ENCODE peak calls at places on chromosomes 5 and 9, in six cellular contexts. N is astrocyte, Y is HFF-Myc, R is M059J, J is NCI-H748 treated with DMSO at 0.1 percent for 48 hours, D is endothelial cell. L is an unnamed sample.

GRCh38 chr5:10400411-10400810 is 41.3 kb upstream of the ROPN1L start:
- DNase-seq in Y (no peak), N (no peak), D (no peak), R (no peak), J (no peak), L (no peak)

GRCh38 chr9:38392235-38393127 is at the start of gene ALDH1B1:
- DNase-seq in D (peak; percentile 89), N (peak; percentile 73), J (peak; percentile 83), Y (peak; percentile 40), R (peak; percentile 90), L (peak; percentile 89)

GRCh38 chr5:177369050-177369912 is 11.6 kb downstream of the RGS14 start:
- DNase-seq in R (peak; percentile 47), J (no peak), Y (no peak), N (no peak), D (peak; percentile 57), L (no peak)

GRCh38 chr5:14902826-14903560 is 31.4 kb upstream of the ANKH start:
- DNase-seq in D (peak; percentile 35), R (no peak), N (no peak), Y (no peak), J (no peak), L (no peak)

GRCh38 chr5:157563373-157564148 is 12.0 kb downstream of the ADAM19 start:
- DNase-seq in Y (no peak), N (peak; percentile 98), J (no peak), R (peak; percentile 94), D (no peak), L (no peak)

GRCh38 chr5:161314033-161314432 is 232.5 kb downstream of the GABRB2 start:
- DNase-seq in N (no peak), Y (no peak), R (no peak), J (no peak), D (no peak), L (no peak)

GRCh38 chr5:176447538-176447981 is 625 bp upstream of the FAF2 start:
- DNase-seq in R (no peak), D (no peak), N (no peak), Y (no peak), J (peak; percentile 52), L (peak; percentile 8)

GRCh38 chr9:115004535-115004934 is 74.1 kb upstream of the TNFSF8 start:
- DNase-seq in J (no peak), Y (no peak), N (no peak), D (no peak), R (peak; percentile 17), L (no peak)